ENCODE peak calls at places on chromosome 13, in eight cellular contexts. W, C, M, X, R, D, T and I are unnamed samples. For H3K4me1, the result is how much of the 10 kb centered on the place peaks cover.

GRCh38 chr13:77136902-77137420 is 110.0 kb upstream of the FBXL3 start:
- DNase-seq in W (peak), R (no peak), M (no peak), X (no peak), C (no peak), D (no peak), T (no peak), I (no peak)

GRCh38 chr13:31234729-31235128 is 35.0 kb downstream of the B3GLCT start:
- DNase-seq in W (no peak), D (no peak), R (peak), M (no peak), T (no peak), C (no peak), X (no peak), I (no peak)

GRCh38 chr13:57946361-57946760 is 314.8 kb downstream of the PCDH17 start:
- DNase-seq in T (no peak), M (no peak), X (no peak), D (no peak), C (no peak), R (no peak), W (no peak), I (no peak)

GRCh38 chr13:24864579-24864978 is 100.6 kb downstream of the RNF17 start:
- DNase-seq in T (no peak), C (no peak), M (no peak), R (no peak), W (no peak), D (no peak), X (no peak), I (no peak)

GRCh38 chr13:103287659-103288058 is 221.4 kb upstream of the SLC10A2 start:
- DNase-seq in W (peak), M (no peak), T (no peak), R (no peak), C (no peak), D (no peak), X (no peak), I (no peak)

GRCh38 chr13:112619730-112620639 is 32.0 kb upstream of the TUBGCP3 start:
- DNase-seq in D (no peak), M (no peak), R (peak), W (peak), T (peak), C (no peak), X (peak), I (peak)

GRCh38 chr13:42112864-42113263 is 64.4 kb downstream of the DGKH start:
- DNase-seq in D (no peak), R (no peak), T (no peak), C (no peak), X (no peak), M (no peak), W (no peak), I (no peak)

GRCh38 chr13:26555413-26555812 is 2.1 kb upstream of the WASF3 start:
- DNase-seq in X (no peak), C (no peak), D (no peak), W (no peak), M (no peak), R (no peak), T (no peak), I (no peak)

GRCh38 chr13:53445682-53446081 is 417.1 kb downstream of the OLFM4 start:
- DNase-seq in T (no peak), D (no peak), R (no peak), M (no peak), X (peak), W (no peak), C (no peak), I (no peak)

GRCh38 chr13:21033866-21034601 is 27.4 kb downstream of the LATS2 start:
- DNase-seq in R (peak), C (no peak), W (peak), M (peak), T (no peak), X (peak), D (peak), I (peak)

GRCh38 chr13:75585153-75585552 is 35.6 kb downstream of the UCHL3 start:
- DNase-seq in W (no peak), R (no peak), C (no peak), X (no peak), M (no peak), D (no peak), T (no peak), I (no peak)

GRCh38 chr13:52737900-52738299 is 1.7 kb downstream of the CNMD start:
- DNase-seq in M (no peak), D (no peak), T (no peak), C (no peak), X (no peak), R (no peak), W (no peak), I (no peak)

GRCh38 chr13:67509039-67509438 is 278.9 kb upstream of the PCDH9 start:
- DNase-seq in X (no peak), R (no peak), W (peak), D (no peak), T (no peak), M (no peak), C (no peak), I (no peak)

GRCh38 chr13:30569901-30570576 is 47.7 kb upstream of the USPL1 start:
- DNase-seq in X (no peak), R (peak), C (no peak), W (peak), D (peak), T (peak), M (peak), I (no peak)

GRCh38 chr13:27168870-27169525 is 2.6 kb downstream of the USP12 start:
- DNase-seq in X (no peak), W (no peak), C (no peak), R (no peak), D (no peak), T (no peak), M (no peak), I (no peak)

GRCh38 chr13:22945321-22946226 is 235.2 kb upstream of the SGCG start:
- DNase-seq in D (no peak), X (no peak), C (no peak), M (no peak), R (peak), W (no peak), T (no peak), I (peak)

GRCh38 chr13:19685445-19685844 is 52.0 kb downstream of the MPHOSPH8 start:
- DNase-seq in M (no peak), T (no peak), D (no peak), R (no peak), X (no peak), W (no peak), C (no peak), I (no peak)

GRCh38 chr13:29143864-29144263 is 323.7 kb downstream of the MTUS2 start:
- DNase-seq in M (no peak), C (no peak), W (no peak), X (no peak), R (no peak), T (no peak), D (no peak), I (no peak)

GRCh38 chr13:20353973-20354372 is 121.9 kb upstream of the GJB6 start:
- DNase-seq in C (no peak), M (no peak), R (no peak), D (no peak), T (no peak), X (no peak), W (peak), I (no peak)

GRCh38 chr13:73063166-73063565 is 4.4 kb downstream of the KLF5 start:
- DNase-seq in C (no peak), M (no peak), X (no peak), D (no peak), R (no peak), T (no peak), W (no peak), I (no peak)

GRCh38 chr13:69579351-69579750 is 528.3 kb upstream of the ATXN8OS start:
- DNase-seq in X (no peak), D (no peak), W (no peak), R (no peak), C (no peak), T (no peak), M (no peak), I (no peak)

GRCh38 chr13:23320926-23321533 is 112.5 kb downstream of the SACS start:
- DNase-seq in W (no peak), X (no peak), M (no peak), C (no peak), R (no peak), D (no peak), T (no peak), I (no peak)

GRCh38 chr13:51222510-51223283 is 499 bp downstream of the FAM124A start:
- DNase-seq in R (peak), X (peak), T (no peak), M (no peak), D (no peak), W (no peak), C (no peak), I (no peak)

GRCh38 chr13:95716231-95716630 is 39.3 kb downstream of the DNAJC3 start:
- DNase-seq in W (no peak), C (no peak), D (no peak), R (peak), X (no peak), M (no peak), T (no peak), I (no peak)

GRCh38 chr13:113499936-113500335 is 9.4 kb upstream of the DCUN1D2 start:
- DNase-seq in T (no peak), C (no peak), X (no peak), R (no peak), M (no peak), W (peak), D (no peak), I (no peak)

GRCh38 chr13:31859546-31859945 is 120.2 kb downstream of the RXFP2 start:
- DNase-seq in T (no peak), R (no peak), C (no peak), W (no peak), D (no peak), X (no peak), M (no peak), I (no peak)

GRCh38 chr13:19023115-19023514 is 158.5 kb downstream of the TUBA3C start:
- DNase-seq in D (no peak), T (no peak), C (no peak), R (no peak), X (no peak), M (no peak), W (no peak), I (no peak)

GRCh38 chr13:75404721-75405120 is 77.2 kb downstream of the TBC1D4 start:
- DNase-seq in W (no peak), R (no peak), X (no peak), D (no peak), M (no peak), T (no peak), C (no peak), I (no peak)

GRCh38 chr13:112722433-112723250 is 32.8 kb downstream of the ATP11A start:
- DNase-seq in T (peak), R (peak), C (no peak), D (peak), M (no peak), W (peak), X (peak), I (peak)

GRCh38 chr13:102610296-102610895 is 13.6 kb downstream of the TPP2 start:
- DNase-seq in T (no peak), D (no peak), X (no peak), M (no peak), R (no peak), C (no peak), W (no peak), I (no peak)

GRCh38 chr13:65656740-65657329 is 1573.3 kb downstream of the PCDH9 start:
- DNase-seq in C (no peak), M (no peak), T (no peak), W (peak), R (no peak), X (no peak), D (no peak), I (no peak)

DNA sequence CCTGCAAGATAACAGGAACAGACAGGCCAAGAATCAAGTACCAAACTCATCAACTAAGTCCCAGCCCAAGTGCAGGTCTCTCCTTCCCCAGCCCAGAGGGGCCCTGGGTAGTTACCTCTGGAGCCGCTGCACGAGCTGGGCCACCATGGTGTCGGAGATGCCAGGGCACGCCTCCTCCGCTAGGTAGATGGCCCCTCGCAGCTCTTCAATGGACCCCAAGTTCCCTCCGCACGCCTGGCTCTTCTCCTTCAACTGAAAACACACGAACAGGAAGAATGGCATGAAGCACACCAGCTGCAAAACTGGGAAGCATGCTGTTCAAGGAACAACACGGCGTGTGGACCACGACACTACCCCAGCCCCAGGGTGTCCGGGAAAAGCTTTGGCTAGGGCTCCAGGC is 119.9 kb downstream of the STK24 start:
- DNase-seq in C (no peak), R (no peak), M (no peak), X (no peak), D (no peak), T (no peak), W (no peak), I (no peak)
- H3K4me1 ChIP-seq in C (under half), R (under half), M (under half), X (under half), D (under half), T (under half), W (under half), I (under half)

GRCh38 chr13:109547942-109548860 is 238.2 kb downstream of the IRS2 start:
- DNase-seq in X (no peak), D (no peak), C (no peak), W (no peak), R (no peak), T (no peak), M (no peak), I (no peak)

GRCh38 chr13:109541081-109541480 is 245.3 kb downstream of the IRS2 start:
- DNase-seq in M (no peak), R (no peak), X (no peak), T (no peak), C (no peak), D (no peak), W (no peak), I (no peak)

DNA sequence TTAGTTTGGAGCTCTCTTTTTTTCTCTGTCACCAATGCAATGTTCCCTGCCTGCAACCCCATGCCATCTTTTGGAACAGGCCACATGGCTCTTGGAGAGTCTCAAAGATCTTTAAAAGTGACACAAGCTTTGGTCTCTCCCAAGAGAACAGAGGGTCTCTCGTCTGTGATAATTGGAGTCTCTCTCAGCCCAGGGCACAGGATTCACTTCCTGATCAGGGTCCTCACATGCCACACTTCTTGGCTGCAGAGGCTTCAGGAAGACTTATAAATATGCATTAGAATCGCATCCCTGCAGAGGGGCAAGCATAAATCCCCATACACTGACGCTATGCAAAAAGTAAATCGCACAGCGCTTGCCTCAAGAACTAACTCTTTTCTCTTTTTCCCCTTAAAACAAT is 240.4 kb downstream of the IRS2 start:
- DNase-seq in W (no peak), R (peak), X (no peak), T (no peak), D (no peak), C (no peak), M (no peak), I (no peak)
- H3K4me3 ChIP-seq in W (no peak), R (no peak), X (no peak), T (no peak), D (no peak), C (no peak), M (no peak), I (no peak)

GRCh38 chr13:49791214-49791752 is 1.2 kb downstream of the KPNA3 start:
- DNase-seq in R (peak), M (no peak), T (no peak), D (no peak), C (peak), X (peak), W (peak), I (no peak)

GRCh38 chr13:49789961-49790360 is 2.5 kb downstream of the KPNA3 start:
- DNase-seq in T (no peak), M (no peak), D (no peak), X (no peak), R (no peak), C (no peak), W (no peak), I (no peak)

GRCh38 chr13:49791753-49792549 is 531 bp downstream of the KPNA3 start:
- DNase-seq in T (no peak), C (peak), M (peak), D (peak), X (peak), W (peak), R (peak), I (peak)

DNA sequence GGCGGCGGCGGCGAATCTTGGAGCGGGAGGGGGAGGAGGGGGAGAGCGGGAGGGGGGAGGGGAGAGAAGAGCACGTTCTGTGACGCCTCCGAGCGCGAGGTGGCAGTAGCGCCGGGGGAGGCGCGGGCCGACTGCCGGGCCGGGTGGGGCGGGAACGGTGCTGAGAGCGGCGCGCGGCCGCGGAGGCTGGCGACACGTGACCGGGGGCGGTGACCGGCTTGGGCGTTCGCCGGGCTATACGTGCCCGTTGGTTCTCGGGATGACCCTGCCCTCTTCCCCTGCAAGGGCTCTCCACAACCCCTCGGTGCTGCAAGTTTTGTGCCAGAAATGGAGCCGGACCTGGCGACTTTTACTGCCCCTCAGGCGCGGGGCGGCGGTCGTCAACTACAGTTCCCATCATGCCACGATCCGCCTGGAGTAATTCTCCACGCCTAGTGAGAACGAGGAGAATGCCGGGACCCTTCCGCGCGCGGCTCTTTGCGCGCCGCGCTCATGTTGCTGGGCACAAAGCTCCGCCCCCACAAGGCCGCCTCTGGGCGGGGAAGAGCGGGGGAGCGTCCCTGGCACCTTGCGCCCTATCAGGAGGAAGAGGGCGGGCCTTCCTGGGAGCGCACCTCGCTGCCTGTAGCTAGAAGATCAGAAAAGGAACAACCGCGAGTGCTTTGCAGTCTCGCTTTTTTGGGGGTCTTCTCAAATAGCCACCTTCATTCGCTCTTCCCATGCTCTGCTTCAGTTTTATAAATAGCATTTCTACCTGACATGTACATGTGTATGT is at the start of gene KPNA3:
- DNase-seq in C (peak), M (peak), W (peak), D (peak), T (peak), R (peak), X (peak), I (peak)
- TF ChIP-seq CTCF in C (no peak), M (no peak), W (no peak), D (no peak), T (no peak), R (peak), X (peak), I (no peak)

GRCh38 chr13:99265823-99266426 is 7.7 kb upstream of the GPR18 start:
- DNase-seq in M (no peak), D (no peak), C (no peak), X (no peak), R (no peak), W (peak), T (peak), I (no peak)
- H3K4me1 ChIP-seq in M (under half), D (under half), C (under half), X (under half), R (under half), W (under half), T (under half), I (under half)

DNA sequence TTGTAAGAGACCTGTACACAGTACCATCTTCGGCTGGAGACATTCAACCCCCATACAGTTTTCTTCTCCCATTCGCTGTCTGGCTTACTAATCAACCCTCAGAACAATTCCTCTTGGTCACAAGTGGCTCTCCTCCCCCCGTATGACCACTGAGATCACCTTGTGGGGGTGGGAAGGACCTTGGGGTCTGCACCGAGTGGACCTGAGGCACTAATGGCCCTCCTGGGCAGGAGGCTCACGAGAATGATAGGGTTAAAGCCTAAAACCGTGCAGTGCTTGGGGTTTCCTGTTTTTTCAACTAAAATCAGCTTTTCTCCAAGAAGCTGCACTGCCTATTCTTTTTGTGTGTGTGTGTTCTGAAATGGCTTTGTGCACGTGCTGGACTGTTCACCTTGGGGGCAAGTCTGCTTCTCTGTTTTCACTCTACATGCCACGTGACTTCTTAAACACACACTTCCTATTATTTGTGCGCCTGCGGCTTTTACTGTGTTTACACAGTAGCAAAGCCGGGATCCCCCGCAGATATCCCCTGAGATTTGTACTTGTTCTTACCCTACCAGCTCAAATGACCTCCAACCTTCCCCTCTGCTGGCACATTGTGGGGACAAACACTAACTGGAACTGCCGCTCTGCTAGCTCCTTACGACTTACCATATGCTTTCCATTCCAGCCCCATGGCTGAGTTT is 12.3 kb downstream of the RBM26 start:
- DNase-seq in D (peak), M (no peak), R (peak), T (no peak), W (no peak), C (no peak), X (no peak), I (no peak)
- H3K4me3 ChIP-seq in D (no peak), M (no peak), R (no peak), T (no peak), W (no peak), C (no peak), X (no peak), I (no peak)

DNA sequence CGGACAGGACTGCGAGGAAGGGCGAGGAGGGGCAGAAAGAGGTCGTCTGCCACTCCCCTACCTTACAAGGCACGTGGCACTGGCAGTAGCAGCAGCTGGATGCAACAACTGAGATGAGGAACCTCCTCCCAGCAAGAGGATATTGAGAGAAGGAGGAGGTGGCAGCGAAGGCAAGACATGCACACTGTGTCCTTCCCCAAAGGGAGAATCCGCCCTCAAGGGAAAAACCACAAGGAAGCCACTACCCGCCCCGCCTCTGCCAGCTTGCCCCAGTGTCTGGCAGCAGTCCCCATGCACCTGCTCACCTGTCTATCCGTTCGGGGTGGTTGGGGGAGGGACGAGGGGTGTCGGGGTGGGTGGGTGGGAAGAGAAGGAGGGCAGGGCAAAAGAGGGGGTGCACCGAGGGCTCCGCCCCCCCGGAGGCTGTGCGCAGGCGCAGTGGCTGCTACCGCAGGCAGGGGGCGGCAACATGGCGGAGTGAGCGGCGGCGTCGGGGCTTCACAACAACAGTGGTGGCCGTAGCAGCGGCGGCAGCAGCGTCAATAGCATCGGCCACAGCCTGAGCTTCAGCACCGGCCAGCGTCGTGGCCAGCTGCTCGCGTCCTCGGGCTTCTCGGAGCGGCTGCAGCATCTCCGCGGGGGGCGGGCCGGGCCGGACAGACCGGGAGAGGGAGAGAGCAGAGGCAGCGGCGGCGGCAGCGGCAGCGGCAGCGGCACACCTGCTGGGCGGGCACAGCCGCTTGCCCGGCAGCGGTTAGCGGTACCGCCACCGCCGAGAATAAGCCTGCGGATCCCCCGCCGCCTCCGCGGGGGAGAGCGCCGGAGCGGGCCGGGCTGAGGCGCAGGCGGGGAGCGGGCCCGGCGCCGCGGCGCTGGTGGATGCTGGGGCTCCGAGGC is at the start of gene NBEA:
- DNase-seq in C (peak), W (peak), M (peak), R (peak), T (peak), X (peak), D (peak), I (peak)
- TF ChIP-seq CTCF in C (no peak), W (no peak), M (peak), R (peak), T (no peak), X (no peak), D (no peak), I (no peak)